ENCODE peak calls at places on chromosomes 12 and 14, in eight cellular contexts. O is GM23248, T is retina, F is foreskin fibroblast, D is transverse colon, G is progenitor cell of endocrine pancreas, P is stomach, N is NCI-H1092 treated with DMSO at 0.1 percent for 48 hours. Q is an unnamed sample.
A peak's percentile ranks its signal among the peaks of the same experiment; 100 is the strongest.

GRCh38 chr14:52189330-52189729 is 78.2 kb upstream of the PTGDR start:
- DNase-seq in G (no peak), N (no peak), D (no peak), O (no peak), P (no peak), T (no peak), F (peak; percentile 2), Q (peak; percentile 42)

GRCh38 chr12:120706029-120706428 is 4.2 kb upstream of the UNC119B start:
- DNase-seq in T (no peak), F (no peak), N (no peak), G (no peak), P (no peak), D (no peak), O (no peak), Q (no peak)

GRCh38 chr12:26056335-26056734 is 68.5 kb downstream of the BHLHE41 start:
- DNase-seq in D (no peak), T (no peak), F (no peak), G (no peak), O (peak; percentile 48), P (peak; percentile 61), N (no peak), Q (peak; percentile 55)

GRCh38 chr14:76842414-76842813 is 16.2 kb downstream of the LRRC74A start:
- DNase-seq in N (no peak), O (no peak), T (no peak), G (no peak), D (no peak), F (no peak), P (no peak), Q (no peak)

GRCh38 chr14:28709571-28710305 is 56.8 kb upstream of the FOXG1 start:
- DNase-seq in G (no peak), T (no peak), O (no peak), D (no peak), F (no peak), N (no peak), P (no peak), Q (no peak)

GRCh38 chr12:1778911-1779310 is 41.5 kb upstream of the LRTM2 start:
- DNase-seq in D (no peak), T (no peak), F (no peak), O (no peak), G (no peak), N (no peak), P (no peak), Q (peak; percentile 42)

GRCh38 chr12:109098142-109098652 is 800 bp downstream of the UNG start:
- DNase-seq in P (peak; percentile 65), O (peak; percentile 84), F (peak; percentile 58), G (no peak), N (peak; percentile 34), D (peak; percentile 73), T (no peak), Q (peak; percentile 56)

GRCh38 chr12:72747460-72747859 is 475.3 kb downstream of the TRHDE start:
- DNase-seq in N (no peak), D (no peak), T (no peak), G (no peak), F (no peak), O (no peak), P (no peak), Q (no peak)

GRCh38 chr14:68458840-68459469 is 333.9 kb downstream of the ZFP36L1 start:
- DNase-seq in G (no peak), T (peak; percentile 30), N (peak; percentile 68), P (peak; percentile 72), D (peak; percentile 49), O (peak; percentile 67), F (peak; percentile 67), Q (peak; percentile 82)

GRCh38 chr12:14853966-14854365 is 10.6 kb upstream of the ART4 start:
- DNase-seq in T (no peak), N (no peak), P (no peak), O (peak; percentile 36), F (no peak), D (no peak), G (no peak), Q (no peak)

GRCh38 chr12:113840401-113841042 is 125.6 kb downstream of the RBM19 start:
- DNase-seq in D (no peak), T (no peak), N (no peak), P (no peak), O (no peak), G (no peak), F (no peak), Q (no peak)

GRCh38 chr12:42565633-42566032 is 23.9 kb downstream of the PRICKLE1 start:
- DNase-seq in N (no peak), G (no peak), F (no peak), T (no peak), D (no peak), P (no peak), O (no peak), Q (no peak)

GRCh38 chr12:70576341-70577282 is 60.6 kb downstream of the PTPRB start:
- DNase-seq in D (no peak), G (no peak), P (no peak), O (peak; percentile 90), N (peak; percentile 37), T (peak; percentile 71), F (peak; percentile 53), Q (peak; percentile 80)

GRCh38 chr14:65993996-65994395 is 492.2 kb upstream of the CCDC196 start:
- DNase-seq in G (no peak), N (no peak), D (no peak), T (no peak), O (no peak), F (no peak), P (no peak), Q (no peak)

GRCh38 chr12:106304001-106304421 is 1.5 kb downstream of the TCP11L2 start:
- DNase-seq in T (peak; percentile 25), F (no peak), G (no peak), P (no peak), N (no peak), D (no peak), O (peak; percentile 62), Q (peak; percentile 24)

Q was measured in fibroblast of mammary gland.